ENCODE peak calls at places on chromosomes 12 and 14, in seven cellular contexts. C is GM23338; X is cardiac muscle cell; E is effector memory CD4-positive, alpha-beta T cell; O is heart right ventricle; Z is lower lobe of right lung; R is breast epithelium. T is an unnamed sample.

GRCh38 chr14:86574026-86574777 is 1044.3 kb downstream of the FLRT2 start:
- DNase-seq in C (no peak), X (no peak), E (no peak), O (no peak), Z (no peak), R (no peak), T (peak)

GRCh38 chr14:28101992-28102391 is 664.6 kb upstream of the FOXG1 start:
- DNase-seq in C (no peak), X (peak), E (no peak), O (no peak), Z (no peak), R (no peak), T (no peak)

GRCh38 chr12:94898388-94898787 is 105.1 kb downstream of the NDUFA12 start:
- DNase-seq in C (peak), X (no peak), E (no peak), O (no peak), Z (no peak), R (no peak), T (no peak)

GRCh38 chr12:40263616-40264409 is 39.0 kb downstream of the LRRK2 start:
- DNase-seq in C (no peak), X (no peak), E (no peak), O (no peak), Z (no peak), R (no peak), T (no peak)

GRCh38 chr12:109695420-109695819 is 18.2 kb upstream of the FAM222A start:
- DNase-seq in C (no peak), X (no peak), E (no peak), O (no peak), Z (no peak), R (no peak), T (no peak)

GRCh38 chr12:100234591-100235304 is 32.1 kb downstream of the DEPDC4 start:
- DNase-seq in C (peak), X (peak), E (no peak), O (no peak), Z (no peak), R (no peak), T (peak)

GRCh38 chr12:116136340-116136739 is 141.2 kb downstream of the MED13L start:
- DNase-seq in C (no peak), X (no peak), E (no peak), O (no peak), Z (no peak), R (no peak), T (no peak)

GRCh38 chr12:42421844-42422779 is 96.1 kb downstream of the PPHLN1 start:
- DNase-seq in C (no peak), X (no peak), E (no peak), O (no peak), Z (no peak), R (no peak), T (no peak)

GRCh38 chr14:58898655-58899316 is 261.0 kb downstream of the DACT1 start:
- DNase-seq in C (no peak), X (no peak), E (no peak), O (no peak), Z (no peak), R (no peak), T (no peak)

GRCh38 chr14:65035049-65035448 is 48.4 kb downstream of the FNTB start:
- DNase-seq in C (no peak), X (no peak), E (no peak), O (peak), Z (no peak), R (no peak), T (no peak)

GRCh38 chr14:49553106-49553505 is 33.1 kb downstream of the RPS29 start:
- DNase-seq in C (no peak), X (no peak), E (no peak), O (no peak), Z (no peak), R (no peak), T (no peak)

GRCh38 chr14:56501909-56502530 is 77.6 kb upstream of the TMEM260 start:
- DNase-seq in C (peak), X (no peak), E (no peak), O (no peak), Z (no peak), R (no peak), T (no peak)

GRCh38 chr12:123845881-123846280 is 83.8 kb downstream of the DNAH10 start:
- DNase-seq in C (no peak), X (no peak), E (no peak), O (no peak), Z (no peak), R (no peak), T (no peak)

GRCh38 chr12:7806863-7807487 is 17.8 kb downstream of the NANOG start:
- DNase-seq in C (peak), X (peak), E (peak), O (peak), Z (peak), R (no peak), T (peak)

GRCh38 chr12:26271889-26272492 is 76.6 kb downstream of the SSPN start:
- DNase-seq in C (no peak), X (peak), E (no peak), O (peak), Z (peak), R (peak), T (no peak)

GRCh38 chr12:50162225-50162624 is 4.9 kb downstream of the CERS5 start:
- DNase-seq in C (no peak), X (no peak), E (no peak), O (no peak), Z (no peak), R (no peak), T (no peak)

DNA sequence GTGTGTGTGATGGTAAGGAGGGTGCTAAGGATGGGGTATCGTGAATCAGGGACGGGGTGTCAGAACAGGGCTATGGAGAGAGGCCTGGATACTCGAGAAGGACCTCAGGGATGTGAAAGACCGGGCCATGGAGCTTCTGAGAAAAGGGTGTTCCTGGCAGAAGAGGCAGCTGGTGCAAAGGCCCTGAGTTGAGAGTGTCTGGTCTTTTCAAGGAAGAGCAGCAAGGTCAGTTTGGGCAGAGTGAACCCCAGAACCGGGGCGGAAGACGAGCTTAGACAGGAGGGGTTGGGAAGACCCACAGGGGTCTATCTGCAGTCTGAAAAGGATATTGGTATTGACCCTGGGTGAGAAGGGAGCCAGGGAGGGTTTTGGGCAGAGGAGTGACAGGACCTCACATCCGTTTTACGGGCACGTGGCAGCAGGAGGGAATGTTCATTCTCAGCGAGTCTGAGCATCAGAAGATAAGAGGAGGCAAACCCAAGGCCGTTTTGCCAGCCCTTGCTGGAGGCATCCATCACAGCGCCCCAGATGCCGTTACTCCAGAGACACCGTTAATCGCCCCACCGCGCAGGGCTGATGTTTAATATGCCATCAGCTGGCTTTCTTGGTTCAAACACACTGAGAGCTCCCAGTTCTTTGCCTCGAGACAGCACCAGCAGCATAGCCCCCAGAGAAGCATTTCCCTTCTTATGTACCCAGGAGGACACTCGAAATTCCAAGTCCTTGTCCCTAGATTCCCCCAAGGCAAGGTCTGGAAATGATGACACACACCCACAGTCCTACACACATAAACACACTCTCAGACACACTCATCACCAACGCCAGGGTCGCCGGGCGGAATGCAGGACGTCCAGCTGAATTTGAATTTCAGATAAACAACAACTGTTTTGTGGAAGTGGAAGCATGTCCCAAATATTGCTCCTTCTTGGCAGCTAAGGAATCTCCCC is 41.4 kb upstream of the EML1 start:
- DNase-seq in C (no peak), X (no peak), E (no peak), O (no peak), Z (peak), R (no peak), T (no peak)
- H3K27ac ChIP-seq in C (no peak), X (no peak), E (no peak), O (peak), Z (peak), R (peak), T (peak)

DNA sequence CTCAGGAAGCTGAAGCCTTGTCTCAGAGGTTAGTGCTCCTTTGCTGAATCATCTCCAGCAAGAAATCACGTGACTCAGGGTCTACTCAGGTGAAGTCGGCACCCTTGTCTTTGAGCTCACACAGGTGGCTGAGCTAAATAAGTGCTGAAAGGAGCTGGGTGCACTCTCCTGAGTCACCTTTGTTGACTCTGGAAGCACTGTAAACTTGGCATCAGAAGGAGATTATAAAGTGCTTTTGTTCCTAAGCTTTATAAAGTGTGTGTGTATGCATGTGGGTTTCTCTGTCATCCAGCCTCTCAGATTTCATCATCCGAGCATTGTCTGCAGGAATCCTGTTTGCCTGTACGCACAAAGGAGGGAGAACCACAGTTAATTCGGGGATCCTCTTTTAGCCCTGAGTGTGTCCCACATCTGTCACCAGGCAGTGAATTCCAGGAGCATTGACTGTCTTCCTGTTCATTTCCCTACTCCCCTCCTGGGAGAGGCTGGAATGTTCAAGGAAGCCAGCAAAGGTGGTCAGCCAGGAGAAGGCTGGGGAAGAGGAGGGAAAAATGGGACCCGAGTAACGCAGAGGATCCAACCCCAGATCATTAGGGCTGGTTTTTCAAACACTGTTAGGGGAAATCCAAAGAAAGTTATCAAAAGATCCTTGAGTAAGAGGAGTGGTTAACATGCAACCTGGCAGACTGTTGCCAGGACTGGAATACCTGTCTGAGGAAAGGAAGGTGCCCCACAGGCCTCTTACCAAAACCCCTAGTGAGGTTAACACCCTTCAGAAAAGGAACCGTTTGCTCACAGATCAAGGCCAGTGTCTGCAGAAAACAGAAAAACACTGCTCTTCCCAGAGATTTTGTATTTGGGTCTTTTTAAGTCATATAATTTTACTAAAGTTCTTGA is 157.5 kb upstream of the HIF1A start:
- DNase-seq in C (peak), X (no peak), E (no peak), O (no peak), Z (no peak), R (peak), T (no peak)
- H3K27ac ChIP-seq in C (peak), X (no peak), E (no peak), O (peak), Z (peak), R (peak), T (no peak)

DNA sequence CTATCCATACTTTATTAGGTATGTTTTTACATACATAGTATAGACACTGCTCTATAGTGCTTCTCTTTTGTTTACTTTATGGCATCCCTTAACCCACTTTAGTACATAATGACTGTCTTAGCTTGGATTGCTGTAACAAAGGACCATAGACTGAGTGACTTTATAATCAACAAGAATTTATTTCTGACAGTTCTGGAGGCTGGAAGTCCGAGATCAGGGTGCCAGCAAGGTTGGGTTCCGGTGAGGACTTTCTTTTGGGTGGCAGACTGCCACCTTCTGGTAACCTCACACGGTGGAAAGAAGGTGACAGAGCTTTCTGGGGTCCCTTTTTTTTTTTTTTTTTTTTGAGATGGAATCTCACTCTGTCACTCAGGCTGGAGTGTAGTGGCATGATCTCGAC is 48.6 kb upstream of the PPM1H start:
- DNase-seq in C (peak), X (no peak), E (no peak), O (no peak), Z (no peak), R (no peak), T (no peak)
- H3K27ac ChIP-seq in C (no peak), X (no peak), E (no peak), O (no peak), Z (no peak), R (no peak), T (no peak)

GRCh38 chr14:61640158-61640833 is 55.0 kb upstream of the HIF1A start:
- DNase-seq in C (peak), X (peak), E (no peak), O (no peak), Z (no peak), R (no peak), T (no peak)
- H3K27ac ChIP-seq in C (no peak), X (peak), E (no peak), O (peak), Z (no peak), R (no peak), T (no peak)

GRCh38 chr12:3081886-3082285 is 4.7 kb downstream of the TSPAN9 start:
- DNase-seq in C (no peak), X (no peak), E (no peak), O (no peak), Z (no peak), R (no peak), T (no peak)
- H3K27ac ChIP-seq in C (no peak), X (no peak), E (no peak), O (no peak), Z (no peak), R (no peak), T (no peak)